ENCODE peak calls at places on chromosome 13, in nine cellular contexts. Q is EL; E is ovary; T is stimulated activated CD8-positive, alpha-beta memory T cell treated with anti-CD3 and anti-CD28 coated beads, Interleukin-7, amount 100 ng/mL, for 1 hour; C is stimulated activated CD4-positive, alpha-beta T cell treated with anti-CD3 and anti-CD28 coated beads, TNF-alpha, amount 100 ng/mL, for 1 hour; P is PC-9; B is iPS-NIHi11; D is progenitor cell of endocrine pancreas; W is AG09319. K is an unnamed sample.

GRCh38 chr13:35723061-35723461 is 246.6 kb upstream of the MAB21L1 start:
- DNase-seq in Q (peak), E (peak), T (no peak), C (no peak), P (no peak), B (no peak), D (no peak), W (peak), K (no peak)

GRCh38 chr13:97953376-97953970 is at the start of gene IPO5:
- DNase-seq in Q (no peak), E (no peak), T (no peak), C (no peak), P (no peak), B (no peak), D (no peak), W (no peak), K (no peak)

GRCh38 chr13:31755803-31756212 is 16.5 kb downstream of the RXFP2 start:
- DNase-seq in Q (peak), E (no peak), T (no peak), C (no peak), P (no peak), B (no peak), D (no peak), W (no peak), K (no peak)

GRCh38 chr13:62357887-62358645 is 942.4 kb upstream of the PCDH20 start:
- DNase-seq in Q (no peak), E (no peak), T (no peak), C (no peak), P (peak), B (peak), D (peak), W (peak), K (peak)

GRCh38 chr13:26019881-26020535 is 31.8 kb downstream of the SHISA2 start:
- DNase-seq in Q (peak), E (no peak), T (no peak), C (no peak), P (no peak), B (no peak), D (no peak), W (no peak), K (no peak)

GRCh38 chr13:113732961-113733950 is 25.8 kb upstream of the TMEM255B start:
- DNase-seq in Q (no peak), E (no peak), T (no peak), C (no peak), P (no peak), B (no peak), D (no peak), W (no peak), K (no peak)

GRCh38 chr13:44961997-44962396 is 27.3 kb downstream of the NUFIP1 start:
- DNase-seq in Q (no peak), E (no peak), T (no peak), C (no peak), P (no peak), B (no peak), D (no peak), W (no peak), K (no peak)

GRCh38 chr13:32267836-32268439 is 47.2 kb downstream of the ZAR1L start:
- DNase-seq in Q (no peak), E (no peak), T (peak), C (no peak), P (peak), B (peak), D (peak), W (no peak), K (peak)

GRCh38 chr13:32253911-32254399 is 61.2 kb downstream of the ZAR1L start:
- DNase-seq in Q (no peak), E (no peak), T (no peak), C (no peak), P (no peak), B (no peak), D (no peak), W (no peak), K (no peak)

GRCh38 chr13:107968470-107968869 is 246.9 kb downstream of the LIG4 start:
- DNase-seq in Q (no peak), E (no peak), T (no peak), C (no peak), P (no peak), B (no peak), D (no peak), W (no peak), K (no peak)

GRCh38 chr13:78100481-78100880 is 181.8 kb upstream of the EDNRB start:
- DNase-seq in Q (peak), E (no peak), T (no peak), C (no peak), P (no peak), B (no peak), D (no peak), W (no peak), K (no peak)

GRCh38 chr13:41008349-41008980 is 10.7 kb downstream of the ELF1 start:
- DNase-seq in Q (peak), E (no peak), T (no peak), C (no peak), P (no peak), B (no peak), D (no peak), W (peak), K (no peak)

GRCh38 chr13:22137361-22138050 is 466.6 kb downstream of the FGF9 start:
- DNase-seq in Q (no peak), E (no peak), T (no peak), C (no peak), P (no peak), B (no peak), D (no peak), W (no peak), K (no peak)

GRCh38 chr13:98599502-98600328 is 22.8 kb upstream of the STK24 start:
- DNase-seq in Q (peak), E (no peak), T (no peak), C (no peak), P (no peak), B (peak), D (no peak), W (no peak), K (no peak)

GRCh38 chr13:41193469-41193868 is 900 bp downstream of the KBTBD7 start:
- DNase-seq in Q (no peak), E (no peak), T (no peak), C (no peak), P (no peak), B (no peak), D (no peak), W (no peak), K (no peak)

GRCh38 chr13:38045278-38046048 is 175.9 kb upstream of the TRPC4 start:
- DNase-seq in Q (peak), E (no peak), T (no peak), C (no peak), P (peak), B (peak), D (no peak), W (no peak), K (peak)

GRCh38 chr13:44350775-44351504 is 22.7 kb upstream of the SERP2 start:
- DNase-seq in Q (no peak), E (no peak), T (no peak), C (no peak), P (no peak), B (no peak), D (no peak), W (no peak), K (no peak)

GRCh38 chr13:42056585-42056984 is 8.1 kb downstream of the DGKH start:
- DNase-seq in Q (no peak), E (no peak), T (no peak), C (no peak), P (no peak), B (no peak), D (no peak), W (no peak), K (no peak)

GRCh38 chr13:24644051-24644450 is 36.2 kb upstream of the ATP12A start:
- DNase-seq in Q (no peak), E (no peak), T (no peak), C (no peak), P (no peak), B (no peak), D (no peak), W (no peak), K (no peak)

GRCh38 chr13:44196186-44196751 is 177.4 kb upstream of the SERP2 start:
- DNase-seq in Q (no peak), E (no peak), T (no peak), C (no peak), P (no peak), B (no peak), D (no peak), W (no peak), K (no peak)

GRCh38 chr13:113002891-113003290 is 33.9 kb downstream of the MCF2L start:
- DNase-seq in Q (no peak), E (no peak), T (no peak), C (no peak), P (no peak), B (no peak), D (no peak), W (no peak), K (no peak)

GRCh38 chr13:32245555-32245954 is 69.6 kb downstream of the ZAR1L start:
- DNase-seq in Q (no peak), E (no peak), T (no peak), C (no peak), P (no peak), B (no peak), D (no peak), W (no peak), K (no peak)

GRCh38 chr13:56713656-56714055 is 427.1 kb upstream of the PRR20A start:
- DNase-seq in Q (no peak), E (no peak), T (no peak), C (no peak), P (no peak), B (peak), D (no peak), W (no peak), K (no peak)

GRCh38 chr13:113009743-113010509 is 40.9 kb downstream of the MCF2L start:
- DNase-seq in Q (no peak), E (no peak), T (no peak), C (no peak), P (no peak), B (no peak), D (no peak), W (no peak), K (no peak)

GRCh38 chr13:26024558-26024957 is 27.3 kb downstream of the SHISA2 start:
- DNase-seq in Q (no peak), E (no peak), T (no peak), C (no peak), P (no peak), B (no peak), D (no peak), W (no peak), K (peak)

GRCh38 chr13:113856716-113857065 is 7.2 kb downstream of the GAS6 start:
- DNase-seq in Q (peak), E (peak), T (no peak), C (no peak), P (peak), B (no peak), D (no peak), W (no peak), K (no peak)

GRCh38 chr13:99307648-99308339 is 595 bp upstream of the GPR183 start:
- DNase-seq in Q (peak), E (no peak), T (no peak), C (no peak), P (no peak), B (no peak), D (no peak), W (no peak), K (no peak)

GRCh38 chr13:37769078-37769477 is 100.5 kb downstream of the TRPC4 start:
- DNase-seq in Q (no peak), E (no peak), T (no peak), C (no peak), P (no peak), B (no peak), D (no peak), W (no peak), K (no peak)

GRCh38 chr13:99281811-99282263 is 23.7 kb upstream of the GPR18 start:
- DNase-seq in Q (no peak), E (no peak), T (no peak), C (no peak), P (no peak), B (no peak), D (no peak), W (no peak), K (no peak)